ENCODE peak calls at places on chromosomes 1 and 21, in seven cellular contexts. M, X, P, O, S, Q and T are unnamed samples.

GRCh38 chr1:235160965-235161684 is at the start of gene RBM34:
- DNase-seq in M (peak; percentile 88), S (peak; percentile 95), O (peak; percentile 84), X (peak; percentile 96), P (peak; percentile 93), Q (peak; percentile 91), T (peak; percentile 93)

GRCh38 chr1:236451796-236452373 is 57.8 kb downstream of the EDARADD start:
- DNase-seq in M (no peak), X (no peak), O (no peak), Q (no peak), P (peak; percentile 47), S (no peak), T (no peak)

GRCh38 chr1:113255728-113256347 is 134.5 kb upstream of the MAGI3 start:
- DNase-seq in Q (no peak), O (peak; percentile 78), P (peak; percentile 61), X (no peak), M (no peak), S (no peak), T (no peak)

GRCh38 chr1:121546830-121547680 is 362.3 kb downstream of the SRGAP2C start:
- DNase-seq in S (no peak), M (no peak), O (no peak), X (no peak), Q (no peak), P (no peak), T (no peak)

GRCh38 chr1:110684476-110684875 is 9.7 kb upstream of the KCNA3 start:
- DNase-seq in M (peak; percentile 45), P (no peak), Q (no peak), S (no peak), X (no peak), O (no peak), T (no peak)

GRCh38 chr1:69572921-69573320 is 5.2 kb downstream of the LRRC7 start:
- DNase-seq in P (no peak), Q (no peak), X (no peak), O (no peak), S (no peak), M (no peak), T (no peak)

GRCh38 chr21:16644690-16645089 is 868.2 kb upstream of the CXADR start:
- DNase-seq in Q (no peak), X (no peak), M (peak; percentile 20), P (no peak), O (no peak), S (no peak), T (no peak)

GRCh38 chr21:31897311-31897710 is 24.5 kb downstream of the HUNK start:
- DNase-seq in Q (no peak), S (no peak), M (peak; percentile 77), O (no peak), X (no peak), P (no peak), T (no peak)

GRCh38 chr1:247440001-247440620 is 17.8 kb downstream of the OR2B11 start:
- DNase-seq in Q (no peak), O (no peak), S (no peak), M (no peak), P (no peak), X (no peak), T (no peak)

GRCh38 chr21:45950740-45951515 is 30.6 kb upstream of the COL6A1 start:
- DNase-seq in P (peak; percentile 54), M (peak; percentile 48), S (peak; percentile 73), X (peak; percentile 76), Q (peak; percentile 48), O (no peak), T (no peak)

GRCh38 chr21:27060190-27060589 is 93.3 kb upstream of the ADAMTS5 start:
- DNase-seq in O (no peak), Q (no peak), M (peak; percentile 82), X (no peak), S (no peak), P (no peak), T (no peak)

DNA sequence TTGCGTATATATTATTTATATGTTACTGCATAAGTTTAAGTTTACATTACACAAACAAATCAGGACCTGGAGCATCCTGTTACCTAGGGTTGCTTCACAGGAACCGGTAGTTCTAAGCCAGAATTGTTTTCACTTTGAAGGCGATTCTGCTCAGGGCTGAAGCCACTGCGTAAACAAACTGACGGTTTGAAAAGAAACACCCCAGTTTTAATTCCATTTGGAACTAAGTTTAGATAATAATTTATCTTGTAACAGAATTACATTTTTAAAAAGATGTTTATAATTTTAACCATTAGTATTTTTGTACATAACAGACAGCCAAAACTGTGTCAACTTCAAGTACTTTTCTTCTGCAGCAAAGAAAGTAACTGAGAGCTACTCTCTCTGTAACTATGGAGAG is 282.1 kb upstream of the LYPLAL1 start:
- DNase-seq in S (no peak), M (no peak), O (no peak), P (no peak), X (no peak), Q (no peak), T (no peak)
- H3K4me1 ChIP-seq in S (no peaks in the 10 kb centered on the region), M (no peaks in the 10 kb centered on the region), O (no peaks in the 10 kb centered on the region), P (no peaks in the 10 kb centered on the region), X (no peaks in the 10 kb centered on the region), Q (no peaks in the 10 kb centered on the region), T (no peaks in the 10 kb centered on the region)

DNA sequence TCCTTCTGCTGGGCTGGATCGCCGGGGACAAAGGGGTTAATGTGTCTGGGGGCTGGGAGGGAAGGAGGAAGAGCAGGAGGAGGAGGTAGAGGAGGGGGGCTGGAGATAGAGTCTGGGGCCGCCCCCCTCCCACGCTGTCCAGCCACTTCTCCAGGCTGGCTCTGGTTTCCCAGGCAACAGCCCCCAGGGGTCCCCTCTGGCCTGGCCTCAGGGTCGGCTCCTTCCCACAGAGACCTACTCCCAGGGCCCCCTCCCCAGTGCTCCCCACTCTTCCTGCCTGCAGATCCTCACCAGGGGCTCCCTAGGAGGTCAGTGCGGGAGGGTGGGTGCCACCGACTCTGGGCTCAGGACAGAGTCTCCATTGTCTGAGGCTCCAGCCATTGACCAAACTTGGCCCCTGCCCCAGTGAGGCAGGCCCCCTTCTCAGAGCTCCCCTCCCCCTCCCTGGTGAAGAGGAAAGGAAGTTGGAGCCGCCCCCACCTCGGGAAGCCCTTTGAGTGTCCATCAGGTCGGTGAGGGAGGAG is 34.1 kb downstream of the ARHGEF10L start:
- DNase-seq in X (no peak), P (peak; percentile 61), O (peak; percentile 76), S (no peak), Q (no peak), M (no peak), T (no peak)
- H3K4me1 ChIP-seq in X (peaks cover 27% of the 10 kb centered on the region), P (peaks cover 65% of the 10 kb centered on the region), O (peaks cover 71% of the 10 kb centered on the region), S (peaks cover 20% of the 10 kb centered on the region), Q (peaks cover 36% of the 10 kb centered on the region), M (peaks cover 16% of the 10 kb centered on the region), T (peaks cover 24% of the 10 kb centered on the region)

GRCh38 chr1:192914092-192914491 is 105.3 kb downstream of the RGS2 start:
- DNase-seq in M (no peak), S (no peak), P (no peak), O (no peak), X (no peak), Q (no peak), T (no peak)
- H3K4me1 ChIP-seq in M (no peaks in the 10 kb centered on the region), S (peaks cover 3% of the 10 kb centered on the region), P (peaks cover 16% of the 10 kb centered on the region), O (no peaks in the 10 kb centered on the region), X (no peaks in the 10 kb centered on the region), Q (no peaks in the 10 kb centered on the region), T (no peaks in the 10 kb centered on the region)

GRCh38 chr1:90715334-90715733 is 1.8 kb downstream of the BARHL2 start:
- DNase-seq in M (no peak), O (no peak), X (no peak), S (no peak), P (no peak), Q (no peak), T (no peak)
- H3K4me1 ChIP-seq in M (no peaks in the 10 kb centered on the region), O (peaks cover 7% of the 10 kb centered on the region), X (peaks cover 11% of the 10 kb centered on the region), S (peaks cover 2% of the 10 kb centered on the region), P (peaks cover 22% of the 10 kb centered on the region), Q (peaks cover 29% of the 10 kb centered on the region), T (peaks cover 22% of the 10 kb centered on the region)

GRCh38 chr1:206887701-206888100 is 9.5 kb upstream of the IL24 start:
- DNase-seq in X (no peak), Q (no peak), M (peak; percentile 64), O (no peak), P (no peak), S (no peak), T (no peak)
- H3K4me1 ChIP-seq in X (peaks cover 14% of the 10 kb centered on the region), Q (peaks cover 30% of the 10 kb centered on the region), M (peaks cover 25% of the 10 kb centered on the region), O (no peaks in the 10 kb centered on the region), P (peaks cover 14% of the 10 kb centered on the region), S (peaks cover 2% of the 10 kb centered on the region), T (peaks cover 15% of the 10 kb centered on the region)

DNA sequence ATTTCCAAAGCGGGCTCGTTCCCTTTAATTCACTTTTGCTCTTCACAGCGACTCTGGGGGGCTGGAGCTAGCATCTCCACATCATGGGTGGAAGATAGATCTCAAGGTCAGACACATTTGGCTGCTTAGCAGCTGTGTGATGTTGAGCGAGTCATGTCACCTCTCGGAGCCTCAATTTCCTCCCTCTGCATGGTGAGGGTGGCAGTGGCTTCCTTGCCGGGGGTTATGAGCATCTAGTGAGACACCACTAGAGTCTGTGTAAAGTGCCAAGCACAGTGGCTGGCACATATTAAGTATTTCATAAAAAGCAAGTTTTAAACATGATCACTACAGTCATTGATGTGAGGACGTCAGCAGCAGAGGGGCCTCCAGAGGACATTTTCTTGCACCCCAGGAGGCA is 16.9 kb upstream of the ECE1 start:
- DNase-seq in Q (no peak), M (no peak), P (no peak), O (no peak), X (no peak), S (no peak), T (no peak)
- H3K4me1 ChIP-seq in Q (peaks cover 47% of the 10 kb centered on the region), M (peaks cover 60% of the 10 kb centered on the region), P (peaks cover 63% of the 10 kb centered on the region), O (peaks cover 28% of the 10 kb centered on the region), X (peaks cover 7% of the 10 kb centered on the region), S (peaks cover 32% of the 10 kb centered on the region), T (peaks cover 43% of the 10 kb centered on the region)